ENCODE peak calls at places on chromosomes 6 and 20, in six cellular contexts. T is mammary epithelial cell, P is adrenal gland, F is heart right ventricle, Y is upper lobe of right lung, A is psoas muscle. Z is an unnamed sample. For H3K27me3, the result is how much of the 10 kb centered on the place peaks cover.

GRCh38 chr20:49622243-49622642 is 54.3 kb upstream of the PTGIS start:
- DNase-seq in T (no peak), Y (no peak), F (no peak), P (no peak), A (no peak), Z (no peak)

GRCh38 chr20:41172296-41173140 is 35.2 kb downstream of the PLCG1 start:
- DNase-seq in A (peak), F (peak), P (peak), T (no peak), Y (peak), Z (peak)

GRCh38 chr6:37820713-37821069 is 1.2 kb downstream of the ZFAND3 start:
- DNase-seq in Y (no peak), F (no peak), A (no peak), T (peak), P (no peak), Z (no peak)

GRCh38 chr6:113829702-113830058 is 27.5 kb upstream of the MARCKS start:
- DNase-seq in A (no peak), P (no peak), T (no peak), F (no peak), Y (no peak), Z (no peak)

GRCh38 chr6:347232-347631 is 44.3 kb upstream of the IRF4 start:
- DNase-seq in A (no peak), Y (peak), F (no peak), T (no peak), P (no peak), Z (no peak)

GRCh38 chr6:39973661-39974060 is 39.4 kb upstream of the MOCS1 start:
- DNase-seq in Y (no peak), P (no peak), F (no peak), A (no peak), T (no peak), Z (no peak)

GRCh38 chr6:33172307-33173227 is 19.7 kb downstream of the COL11A2 start:
- DNase-seq in T (peak), P (no peak), F (no peak), Y (peak), A (peak), Z (peak)

GRCh38 chr6:81534934-81535465 is 217.5 kb downstream of the TENT5A start:
- DNase-seq in F (no peak), P (no peak), Y (no peak), T (no peak), A (no peak), Z (no peak)

GRCh38 chr6:5453531-5453930 is 192.2 kb downstream of the FARS2 start:
- DNase-seq in A (no peak), P (peak), F (no peak), T (no peak), Y (no peak), Z (no peak)

GRCh38 chr6:170497845-170498281 is 55.2 kb downstream of the PSMB1 start:
- DNase-seq in T (peak), Y (no peak), A (no peak), F (no peak), P (no peak), Z (no peak)

GRCh38 chr20:23136893-23137745 is 51.0 kb upstream of the CD93 start:
- DNase-seq in A (peak), Y (no peak), T (peak), P (no peak), F (no peak), Z (peak)

GRCh38 chr20:63735859-63736718 is at the start of gene LIME1:
- DNase-seq in P (peak), Y (peak), A (peak), T (no peak), F (no peak), Z (peak)

GRCh38 chr6:112909781-112910180 is 562.7 kb downstream of the RFPL4B start:
- DNase-seq in A (no peak), Y (no peak), T (peak), F (no peak), P (no peak), Z (no peak)

GRCh38 chr6:130503146-130503545 is 137.3 kb downstream of the TMEM200A start:
- DNase-seq in F (no peak), T (peak), A (no peak), Y (no peak), P (no peak), Z (no peak)

GRCh38 chr20:36493801-36494114 is 47.6 kb upstream of the MYL9 start:
- DNase-seq in P (peak), A (peak), T (peak), F (peak), Y (no peak), Z (no peak)

GRCh38 chr6:19697744-19698290 is 139.4 kb upstream of the ID4 start:
- DNase-seq in Y (no peak), A (no peak), F (no peak), T (peak), P (no peak), Z (no peak)

GRCh38 chr6:79048611-79049010 is 29.4 kb downstream of the PHIP start:
- DNase-seq in T (peak), A (no peak), P (no peak), Y (no peak), F (no peak), Z (no peak)

DNA sequence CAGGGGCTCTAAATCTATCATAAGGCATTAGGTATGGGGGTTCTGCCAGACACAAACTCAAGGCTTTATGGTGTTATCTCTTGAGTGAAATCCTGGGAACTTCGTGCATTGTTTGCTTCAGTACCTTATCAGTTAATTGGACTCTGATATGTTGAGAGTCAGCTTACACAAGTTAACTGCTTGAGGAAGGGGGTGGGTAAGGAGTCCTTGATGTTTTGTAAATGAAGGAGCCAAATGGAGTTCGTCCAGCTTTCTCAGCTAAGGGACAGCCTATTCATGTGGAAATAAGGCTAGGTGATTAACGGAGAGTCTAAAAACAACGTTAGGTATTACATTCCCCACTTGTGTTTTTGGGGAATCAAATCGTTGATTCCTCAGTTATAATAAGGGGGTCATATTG is 157.4 kb downstream of the TRIM27 start:
- DNase-seq in A (no peak), F (no peak), P (no peak), Y (no peak), T (no peak), Z (no peak)
- H3K27me3 ChIP-seq in A (under half), F (half or more), P (half or more), Y (half or more), T (half or more), Z (half or more)

DNA sequence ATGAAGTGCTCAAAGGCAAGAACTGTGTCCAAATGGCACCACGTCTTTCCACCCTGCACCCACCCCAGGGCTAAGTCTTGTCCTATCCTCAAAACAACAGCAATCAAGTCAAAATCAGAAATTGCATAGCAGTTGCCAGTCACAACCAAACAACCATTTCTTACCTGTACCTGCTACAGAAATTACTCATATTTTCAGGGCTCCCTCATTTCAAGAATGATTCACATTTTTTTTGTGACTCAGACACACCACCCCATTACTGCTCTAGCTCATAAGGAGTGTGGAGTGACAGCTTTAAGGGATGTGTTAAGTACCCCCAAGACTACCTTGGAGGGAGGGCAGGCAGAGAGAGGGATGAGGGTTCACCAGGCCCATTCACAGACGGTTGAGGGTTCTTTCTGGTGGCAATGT is 111.7 kb downstream of the TRERF1 start:
- DNase-seq in T (peak), Y (no peak), A (no peak), F (no peak), P (no peak), Z (no peak)
- H3K27ac ChIP-seq in T (peak), Y (no peak), A (no peak), F (no peak), P (no peak), Z (peak)

GRCh38 chr20:31560094-31560899 is 44.8 kb upstream of the ID1 start:
- DNase-seq in F (peak), Y (peak), P (peak), T (peak), A (peak), Z (peak)
- TF ChIP-seq CTCF in F (peak), Y (peak), P (peak), T (peak), A (peak), Z (peak)

DNA sequence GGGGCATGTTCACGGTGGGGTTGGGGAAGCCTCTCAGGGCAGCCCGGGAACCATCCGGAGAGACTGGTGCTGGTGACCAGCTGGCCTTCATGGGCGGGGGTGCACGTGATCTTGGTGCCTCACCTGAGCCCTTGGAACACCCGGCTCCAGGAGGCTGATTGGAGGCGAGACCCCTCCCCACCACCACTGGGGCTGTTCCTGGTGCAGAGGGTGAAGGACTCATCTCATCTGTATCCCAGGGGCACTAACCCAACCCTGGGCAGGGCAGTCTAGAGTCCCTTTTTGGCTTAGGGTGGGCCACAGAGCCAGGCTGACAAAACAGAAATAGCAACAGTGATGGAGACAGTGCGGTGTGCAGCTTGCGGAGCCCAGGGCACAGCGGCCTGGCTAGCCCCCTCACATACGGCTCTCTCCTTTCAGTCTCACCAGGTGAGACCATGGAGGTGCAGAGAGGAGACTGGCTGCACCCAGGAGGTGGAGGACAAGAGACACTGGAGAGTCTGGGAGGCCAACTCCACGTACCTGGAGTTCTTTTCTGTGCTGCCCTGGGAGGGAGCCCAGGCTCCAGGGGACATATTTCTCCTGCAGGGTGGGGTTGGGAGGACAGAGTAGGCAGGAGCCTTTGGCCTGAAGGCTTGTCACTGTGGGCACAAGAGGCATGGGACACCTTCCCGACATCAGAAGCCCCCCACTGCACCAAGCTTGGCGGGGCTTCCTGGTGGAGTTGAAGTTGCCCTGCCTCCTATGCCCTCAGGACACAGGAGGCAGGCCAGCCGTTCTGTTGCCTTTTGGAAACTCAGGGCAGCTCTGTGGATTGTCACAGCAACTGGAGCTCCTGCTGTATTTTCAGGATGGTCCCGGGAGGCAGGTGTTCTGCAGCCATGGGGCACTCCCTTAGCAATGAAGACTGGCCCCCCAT is 106.0 kb downstream of the SYCP2 start:
- DNase-seq in A (no peak), Y (no peak), P (no peak), T (no peak), F (no peak), Z (peak)
- H3K27me3 ChIP-seq in A (under half), Y (under half), P (under half), T (under half), F (under half), Z (under half)

GRCh38 chr20:11810316-11811130 is 107.2 kb upstream of the BTBD3 start:
- DNase-seq in Y (no peak), T (peak), F (no peak), A (no peak), P (no peak), Z (no peak)
- H3K27ac ChIP-seq in Y (no peak), T (no peak), F (no peak), A (no peak), P (no peak), Z (peak)

GRCh38 chr6:66796987-66797386 is 1090.0 kb upstream of the EYS start:
- DNase-seq in T (no peak), A (no peak), P (no peak), F (no peak), Y (no peak), Z (no peak)
- TF ChIP-seq CTCF in T (no peak), A (no peak), P (no peak), F (no peak), Y (no peak), Z (no peak)

DNA sequence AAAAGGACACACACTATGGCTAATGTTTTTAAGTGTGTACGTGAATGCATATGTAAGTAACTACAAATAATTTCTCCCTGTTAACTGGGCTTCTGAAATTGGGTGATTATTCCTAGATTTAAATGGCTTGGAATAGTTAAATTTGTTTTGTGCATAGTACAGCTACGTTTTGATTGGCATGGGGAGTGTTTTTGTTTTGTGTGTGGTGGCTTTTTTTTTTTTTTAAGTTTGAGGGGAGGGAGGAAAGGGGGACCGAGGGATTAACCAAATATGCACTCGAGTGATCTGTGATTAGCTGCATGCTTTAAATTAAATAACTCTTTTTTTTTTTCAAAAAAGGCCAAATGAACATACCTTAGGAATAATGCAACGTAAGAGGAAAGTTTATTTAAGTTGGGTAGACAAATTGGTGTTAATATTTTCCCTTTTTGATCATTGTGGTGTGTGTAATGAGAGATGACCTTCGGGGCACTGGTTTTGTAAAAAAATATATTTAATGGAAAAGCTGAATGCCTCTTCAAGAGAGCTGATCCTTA is 1.4 kb downstream of the JARID2 start:
- DNase-seq in A (no peak), P (no peak), T (no peak), F (no peak), Y (no peak), Z (no peak)
- H3K27me3 ChIP-seq in A (under half), P (under half), T (under half), F (under half), Y (under half), Z (under half)

GRCh38 chr6:75676377-75676776 is 72.7 kb upstream of the MYO6 start:
- DNase-seq in P (no peak), Y (no peak), F (no peak), T (no peak), A (no peak), Z (no peak)
- H3K27ac ChIP-seq in P (no peak), Y (no peak), F (no peak), T (no peak), A (no peak), Z (no peak)

DNA sequence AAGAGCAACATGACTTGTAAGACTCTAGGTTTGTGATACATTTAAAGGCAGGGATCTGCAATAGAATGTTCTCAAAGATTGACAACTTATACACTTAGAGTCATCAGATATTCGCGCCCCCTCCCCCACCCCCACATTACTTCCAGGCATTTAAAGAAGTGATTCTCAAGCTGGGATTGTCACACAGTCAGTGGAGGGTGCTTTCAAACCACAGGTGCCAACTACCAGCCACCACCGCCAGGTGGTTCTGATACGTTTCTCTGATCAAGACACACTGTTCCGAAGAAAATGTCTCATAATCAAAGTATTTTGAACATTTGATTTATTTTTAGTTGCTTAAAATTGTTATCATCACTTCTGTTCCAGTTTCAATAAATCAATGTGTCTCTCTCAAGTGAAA is 357.5 kb downstream of the ESR1 start:
- DNase-seq in F (no peak), Y (no peak), T (no peak), P (no peak), A (no peak), Z (no peak)
- TF ChIP-seq CTCF in F (no peak), Y (no peak), T (no peak), P (no peak), A (peak), Z (no peak)

DNA sequence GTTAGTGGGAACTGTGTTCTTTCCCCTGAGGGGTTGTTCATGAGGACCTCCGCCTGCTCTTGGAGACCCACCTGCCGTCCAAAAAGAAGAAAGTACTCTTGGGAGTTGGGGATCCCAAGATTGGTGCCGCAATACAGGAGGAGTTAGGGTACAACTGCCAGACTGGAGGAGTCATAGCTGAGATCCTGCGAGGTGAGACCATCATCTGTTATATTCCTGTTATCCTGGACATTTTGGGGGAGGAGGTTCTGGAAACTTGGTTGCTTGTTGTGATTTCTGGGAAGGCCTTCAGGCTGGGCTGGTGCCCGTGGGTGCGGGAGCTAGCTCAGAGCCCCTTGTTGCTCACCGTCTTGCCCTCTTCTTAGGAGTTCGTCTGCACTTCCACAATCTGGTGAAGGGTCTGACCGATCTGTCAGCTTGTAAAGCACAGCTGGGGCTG is 2.0 kb downstream of the NOP56 start:
- DNase-seq in Y (no peak), A (no peak), F (no peak), P (no peak), T (no peak), Z (no peak)
- H3K27me3 ChIP-seq in Y (under half), A (under half), F (under half), P (under half), T (under half), Z (under half)

Z was measured in RWPE2.